ENCODE peak calls at places on chromosomes 2 and 18, in nine cellular contexts. J is astrocyte of the cerebellum; D is EH; E is T-helper 2 cell; V is heart right ventricle; W is foreskin fibroblast; Y is effector memory CD4-positive, alpha-beta T cell; C is activated T-helper 1 cell treated with anti-CD3 and anti-CD28 coated beads, Interleukin-2, amount 50 U/mL, for 16 hours; H is glutamatergic neuron. U is an unnamed sample.

GRCh38 chr2:162317910-162318279 is 589 bp downstream of the IFIH1 start:
- DNase-seq in V (no peak), C (peak), E (no peak), D (peak), W (peak), J (no peak), Y (peak), H (no peak), U (peak)

GRCh38 chr2:234722176-234722575 is 225.3 kb upstream of the ARL4C start:
- DNase-seq in C (no peak), W (peak), E (no peak), Y (no peak), D (no peak), V (no peak), J (no peak), H (no peak), U (no peak)

GRCh38 chr2:88933980-88934379 is 242.5 kb downstream of the RPIA start:
- DNase-seq in W (no peak), D (peak), H (no peak), C (no peak), E (no peak), J (no peak), Y (no peak), V (no peak), U (no peak)

GRCh38 chr2:173876833-173877413 is 88.2 kb downstream of the SP3 start:
- DNase-seq in D (no peak), C (no peak), H (no peak), J (no peak), E (no peak), W (no peak), Y (no peak), V (no peak), U (no peak)

GRCh38 chr2:124180635-124181034 is 155.5 kb downstream of the CNTNAP5 start:
- DNase-seq in J (no peak), Y (no peak), C (no peak), E (no peak), D (no peak), V (peak), H (no peak), W (no peak), U (peak)

GRCh38 chr18:63365909-63366269 is 1.1 kb downstream of the KDSR start:
- DNase-seq in W (peak), D (peak), Y (no peak), H (no peak), E (no peak), V (no peak), C (no peak), J (no peak), U (peak)

GRCh38 chr2:196337618-196337953 is 166.2 kb upstream of the STK17B start:
- DNase-seq in E (no peak), C (no peak), H (no peak), V (no peak), Y (no peak), D (no peak), W (no peak), J (no peak), U (no peak)

GRCh38 chr2:182280128-182280527 is 146.7 kb downstream of the PDE1A start:
- DNase-seq in D (peak), J (peak), E (no peak), H (no peak), V (peak), C (no peak), W (no peak), Y (no peak), U (no peak)

GRCh38 chr2:10097352-10098148 is 17.3 kb upstream of the CYS1 start:
- DNase-seq in D (peak), C (no peak), J (no peak), V (peak), Y (no peak), W (peak), H (peak), E (peak), U (peak)

GRCh38 chr2:205706769-205707375 is 24.6 kb downstream of the NRP2 start:
- DNase-seq in W (peak), Y (no peak), H (no peak), E (no peak), J (peak), D (peak), C (no peak), V (peak), U (peak)

U was measured in endothelial cell.